ENCODE peak calls at places on chromosome 21, in seven cellular contexts. V is neuronal stem cell, J is mesendoderm, C is IMR-90, W is H9, G is trophoblast cell, H is H1. A is an unnamed sample.

GRCh38 chr21:40355076-40355475 is 487.8 kb downstream of the PCP4 start:
- DNase-seq in V (no peak), J (no peak), C (no peak), W (no peak), G (peak), H (no peak), A (no peak)

GRCh38 chr21:40386301-40386911 is 460.6 kb downstream of the DSCAM start:
- DNase-seq in V (peak), J (peak), C (no peak), W (peak), G (peak), H (peak), A (no peak)

GRCh38 chr21:37232274-37233018 is 34.7 kb downstream of the VPS26C start:
- DNase-seq in V (no peak), J (no peak), C (no peak), W (no peak), G (no peak), H (peak), A (no peak)

GRCh38 chr21:25186278-25186677 is 421.0 kb downstream of the MRPL39 start:
- DNase-seq in V (no peak), J (no peak), C (no peak), W (no peak), G (no peak), H (no peak), A (no peak)

GRCh38 chr21:16837319-16837718 is 675.5 kb upstream of the CXADR start:
- DNase-seq in V (no peak), J (no peak), C (peak), W (no peak), G (no peak), H (no peak), A (no peak)

GRCh38 chr21:41130883-41131282 is 37.1 kb upstream of the BACE2 start:
- DNase-seq in V (no peak), J (no peak), C (no peak), W (no peak), G (no peak), H (no peak), A (no peak)

GRCh38 chr21:35222541-35222941 is 173.4 kb upstream of the RUNX1 start:
- DNase-seq in V (no peak), J (peak), C (no peak), W (no peak), G (no peak), H (no peak), A (no peak)

GRCh38 chr21:36927718-36928117 is 38.8 kb downstream of the HLCS start:
- DNase-seq in V (peak), J (peak), C (peak), W (peak), G (peak), H (peak), A (peak)

GRCh38 chr21:34884346-34884929 is 164.7 kb downstream of the RUNX1 start:
- DNase-seq in V (no peak), J (no peak), C (no peak), W (no peak), G (no peak), H (no peak), A (no peak)

GRCh38 chr21:38306833-38307232 is 50.0 kb downstream of the KCNJ15 start:
- DNase-seq in V (no peak), J (no peak), C (peak), W (no peak), G (no peak), H (no peak), A (peak)

GRCh38 chr21:42557420-42557819 is 43.8 kb downstream of the SLC37A1 start:
- DNase-seq in V (no peak), J (no peak), C (no peak), W (no peak), G (peak), H (no peak), A (no peak)

GRCh38 chr21:17003221-17003620 is 509.6 kb upstream of the CXADR start:
- DNase-seq in V (no peak), J (peak), C (peak), W (no peak), G (peak), H (no peak), A (peak)

GRCh38 chr21:31872452-31873274 is at the start of gene HUNK:
- DNase-seq in V (peak), J (peak), C (peak), W (peak), G (peak), H (no peak), A (peak)

GRCh38 chr21:32094792-32095191 is 184.1 kb downstream of the MIS18A start:
- DNase-seq in V (no peak), J (peak), C (peak), W (peak), G (peak), H (no peak), A (peak)

GRCh38 chr21:42153046-42153685 is 65.8 kb upstream of the ABCG1 start:
- DNase-seq in V (no peak), J (no peak), C (no peak), W (peak), G (no peak), H (no peak), A (no peak)

GRCh38 chr21:35053356-35054096 is 4.4 kb upstream of the RUNX1 start:
- DNase-seq in V (no peak), J (no peak), C (no peak), W (no peak), G (no peak), H (no peak), A (peak)

GRCh38 chr21:41648591-41649031 is 118.2 kb downstream of the RIPK4 start:
- DNase-seq in V (no peak), J (peak), C (peak), W (no peak), G (no peak), H (no peak), A (no peak)

GRCh38 chr21:17819878-17820232 is 699 bp upstream of the C21orf91 start:
- DNase-seq in V (no peak), J (peak), C (peak), W (no peak), G (peak), H (no peak), A (no peak)

GRCh38 chr21:37582613-37583012 is 216.0 kb downstream of the DYRK1A start:
- DNase-seq in V (no peak), J (peak), C (peak), W (no peak), G (peak), H (no peak), A (peak)

GRCh38 chr21:18244721-18245486 is at the start of gene CHODL:
- DNase-seq in V (peak), J (peak), C (no peak), W (peak), G (no peak), H (peak), A (peak)

GRCh38 chr21:42199488-42200463 is 19.2 kb upstream of the ABCG1 start:
- DNase-seq in V (no peak), J (peak), C (peak), W (no peak), G (peak), H (no peak), A (peak)

GRCh38 chr21:44319407-44320065 is 19.7 kb downstream of the CFAP410 start:
- DNase-seq in V (no peak), J (no peak), C (no peak), W (no peak), G (no peak), H (no peak), A (no peak)
- H3K4ac ChIP-seq in V (peak), J (no peak), C (no peak), W (no peak), G (no peak), H (no peak), A (no peak)

GRCh38 chr21:45959779-45960390 is 21.7 kb upstream of the COL6A1 start:
- DNase-seq in V (no peak), J (no peak), C (no peak), W (no peak), G (no peak), H (no peak), A (no peak)

GRCh38 chr21:45963225-45963555 is 18.4 kb upstream of the COL6A1 start:
- DNase-seq in V (no peak), J (no peak), C (peak), W (no peak), G (no peak), H (no peak), A (no peak)

GRCh38 chr21:45964649-45965048 is 16.9 kb upstream of the COL6A1 start:
- DNase-seq in V (no peak), J (no peak), C (no peak), W (no peak), G (no peak), H (no peak), A (no peak)

GRCh38 chr21:45965084-45965826 is 16.3 kb upstream of the COL6A1 start:
- DNase-seq in V (no peak), J (no peak), C (no peak), W (no peak), G (no peak), H (no peak), A (no peak)

DNA sequence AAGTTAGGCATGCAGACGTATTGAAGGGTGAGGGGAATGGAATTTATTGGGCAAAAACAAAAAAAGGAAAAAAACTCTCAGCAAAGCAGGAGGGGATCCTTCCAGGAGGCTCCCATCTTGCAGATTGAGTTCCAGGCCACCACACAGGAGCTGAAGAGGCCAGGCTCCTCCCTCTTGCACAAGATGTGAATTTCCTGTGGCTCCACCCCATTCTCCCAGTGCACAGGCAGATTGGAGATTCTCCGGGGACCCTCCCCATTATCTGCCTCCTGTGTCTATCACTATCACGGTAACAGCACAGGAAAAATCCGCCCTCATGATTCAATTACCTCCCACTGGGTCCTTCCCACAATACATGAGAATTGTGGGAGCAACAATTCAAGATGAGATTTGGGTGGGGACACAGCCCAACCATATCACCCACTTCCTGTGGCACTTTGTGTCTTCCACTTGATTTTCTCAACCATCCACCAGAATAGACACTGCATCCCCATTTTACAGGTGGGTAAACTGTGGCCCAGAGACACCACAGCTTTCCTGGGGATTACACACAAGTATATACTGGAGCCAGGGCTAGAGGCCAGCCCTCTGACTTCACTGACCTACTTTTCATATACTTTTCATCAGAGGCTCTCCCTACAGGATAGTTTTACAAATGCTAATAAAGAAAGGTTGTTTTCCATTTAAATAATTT is 18.9 kb upstream of the COL6A1 start:
- DNase-seq in V (no peak), J (no peak), C (no peak), W (no peak), G (no peak), H (no peak), A (no peak)
- H3K4ac ChIP-seq in V (no peak), J (no peak), C (no peak), W (no peak), G (no peak), H (no peak), A (no peak)

GRCh38 chr21:26404288-26404687 is 168.8 kb downstream of the CYYR1 start:
- DNase-seq in V (no peak), J (no peak), C (no peak), W (no peak), G (no peak), H (no peak), A (no peak)
- H3K4ac ChIP-seq in V (no peak), J (no peak), C (no peak), W (no peak), G (no peak), H (no peak), A (no peak)

GRCh38 chr21:15559612-15560011 is 170.2 kb upstream of the USP25 start:
- DNase-seq in V (no peak), J (no peak), C (no peak), W (no peak), G (no peak), H (no peak), A (no peak)
- H3K4ac ChIP-seq in V (no peak), J (no peak), C (no peak), W (no peak), G (no peak), H (no peak), A (no peak)

DNA sequence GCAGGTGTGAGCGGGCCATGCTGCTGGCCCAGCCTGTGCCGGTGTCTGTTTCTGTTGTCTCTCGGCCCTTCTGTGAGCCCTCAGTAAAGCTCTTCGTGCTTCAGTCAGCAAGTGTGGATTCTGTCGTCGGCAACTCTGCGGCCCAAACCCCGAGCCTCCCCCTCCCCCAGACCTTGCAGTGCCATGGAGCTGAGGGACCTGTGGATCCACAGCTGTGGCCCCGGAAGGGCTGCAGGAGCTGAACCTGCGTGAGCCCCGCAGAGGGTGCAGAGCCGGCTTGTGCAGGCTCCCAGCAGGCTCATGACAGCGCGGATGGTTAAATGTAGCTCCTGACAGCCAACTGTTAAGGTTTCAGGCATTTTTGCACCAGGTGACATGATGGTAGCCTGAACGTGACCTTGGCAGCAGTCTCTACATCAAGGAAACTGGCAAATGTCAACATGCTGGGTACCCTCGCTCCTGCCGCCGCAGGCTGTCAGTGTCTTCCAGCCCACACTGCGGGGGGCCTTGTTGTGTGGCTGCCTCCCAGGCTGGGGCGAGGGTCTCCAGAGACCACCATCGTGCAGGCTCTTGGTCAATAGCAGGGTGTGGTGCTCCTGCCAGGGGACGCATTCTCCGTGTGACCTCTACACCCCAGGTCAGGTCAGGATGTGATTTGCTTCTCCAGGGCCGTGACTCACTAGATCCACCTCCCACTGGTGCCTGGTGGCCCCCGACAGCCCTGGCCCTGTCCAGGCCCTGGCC is 7.0 kb downstream of the LRRC3 start:
- DNase-seq in V (no peak), J (no peak), C (no peak), W (no peak), G (no peak), H (no peak), A (no peak)
- H3K4ac ChIP-seq in V (no peak), J (no peak), C (no peak), W (no peak), G (no peak), H (no peak), A (no peak)

DNA sequence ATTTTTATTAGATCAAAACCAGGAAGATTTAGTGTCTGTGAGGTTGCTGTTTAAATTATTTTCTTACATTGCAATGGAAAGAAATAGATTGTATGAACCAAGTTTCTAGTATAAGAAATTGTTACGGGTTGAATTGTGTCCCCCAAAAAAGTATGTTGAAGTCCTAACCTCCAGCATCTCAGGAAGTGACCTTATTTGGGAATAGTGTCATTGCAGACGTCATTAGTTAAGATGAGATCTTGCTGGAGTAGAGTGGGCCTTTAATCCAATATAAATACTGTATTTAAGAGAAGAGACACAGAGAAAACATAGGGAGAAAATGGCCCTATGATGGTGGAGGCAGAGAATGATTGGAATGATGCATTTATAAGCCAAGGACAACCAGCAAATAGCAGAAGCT is 188.7 kb upstream of the SAMSN1 start:
- DNase-seq in V (no peak), J (no peak), C (no peak), W (no peak), G (no peak), H (no peak), A (no peak)
- H3K4ac ChIP-seq in V (no peak), J (no peak), C (no peak), W (no peak), G (no peak), H (no peak), A (no peak)

DNA sequence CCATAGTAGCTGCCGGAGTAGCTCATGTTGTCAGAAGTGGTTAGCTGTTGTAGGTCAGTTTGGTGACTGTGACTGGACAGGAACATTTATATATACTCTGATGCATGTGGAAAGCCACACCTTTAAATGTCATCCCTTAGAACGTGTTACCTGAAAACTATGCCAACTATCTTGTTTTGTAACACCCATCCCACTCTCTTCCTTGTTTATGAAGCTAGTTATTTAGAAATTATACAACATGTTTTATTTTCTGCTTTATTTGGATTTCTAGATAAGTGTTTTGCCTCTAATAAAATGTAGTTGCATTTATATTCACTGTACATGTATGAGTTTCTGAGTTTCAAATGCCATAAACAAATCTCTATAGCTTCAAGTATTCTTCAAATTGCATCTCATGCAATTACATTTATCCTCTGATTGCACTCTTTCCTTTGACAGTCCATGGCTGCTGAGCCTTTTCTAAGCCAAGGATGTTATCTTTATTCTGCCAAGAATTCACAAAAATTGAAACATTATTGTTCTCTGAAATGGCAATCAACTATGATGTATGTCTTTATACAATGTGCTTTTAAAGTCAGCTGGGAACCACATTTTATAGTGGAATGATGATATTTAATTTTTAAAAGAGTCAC is at the start of gene KRTAP19-7:
- DNase-seq in V (no peak), J (no peak), C (no peak), W (no peak), G (no peak), H (no peak), A (no peak)
- H3K4ac ChIP-seq in V (no peak), J (no peak), C (no peak), W (no peak), G (no peak), H (no peak), A (no peak)